ENCODE peak calls at places on chromosome 22, in six cellular contexts. T is endodermal cell, Q is esophagus squamous epithelium, X is psoas muscle, B is mucosa of descending colon, S is lung. A is an unnamed sample. For H3K4me1 and H3K9me3, the result is how much of the 10 kb centered on the place peaks cover.

GRCh38 chr22:26632422-26633155 is 10.8 kb downstream of the CRYBA4 start:
- DNase-seq in B (no peak), Q (no peak), T (no peak), X (no peak), S (no peak), A (no peak)

GRCh38 chr22:48346911-48347310 is 1480.8 kb downstream of the BRD1 start:
- DNase-seq in B (no peak), T (peak), X (peak), Q (no peak), S (no peak), A (no peak)

GRCh38 chr22:20106205-20106848 is 9.6 kb upstream of the RANBP1 start:
- DNase-seq in Q (no peak), X (peak), S (no peak), B (no peak), T (no peak), A (no peak)

GRCh38 chr22:39646614-39647210 is 76.2 kb downstream of the CACNA1I start:
- DNase-seq in T (no peak), S (no peak), X (no peak), Q (no peak), B (no peak), A (no peak)

GRCh38 chr22:30806391-30806861 is 111.8 kb downstream of the OSBP2 start:
- DNase-seq in B (no peak), S (no peak), T (peak), X (no peak), Q (no peak), A (no peak)

GRCh38 chr22:32693102-32693501 is 108.4 kb upstream of the TIMP3 start:
- DNase-seq in X (no peak), S (no peak), Q (no peak), B (no peak), T (no peak), A (no peak)

GRCh38 chr22:17369553-17370035 is 334 bp downstream of the CECR2 start:
- DNase-seq in Q (no peak), S (no peak), T (peak), B (peak), X (peak), A (peak)

GRCh38 chr22:26486394-26486793 is 2.7 kb downstream of the SRRD start:
- DNase-seq in T (no peak), Q (no peak), S (no peak), X (no peak), B (no peak), A (no peak)

GRCh38 chr22:39185601-39186012 is 33.1 kb upstream of the CBX7 start:
- DNase-seq in S (peak), Q (no peak), T (peak), B (peak), X (peak), A (no peak)

GRCh38 chr22:40571887-40572286 is 64.6 kb downstream of the MRTFA start:
- DNase-seq in S (no peak), B (no peak), Q (no peak), X (no peak), T (no peak), A (no peak)

GRCh38 chr22:32565002-32565339 is 90.4 kb downstream of the FBXO7 start:
- DNase-seq in S (no peak), X (no peak), Q (no peak), T (no peak), B (no peak), A (no peak)

GRCh38 chr22:26949193-26949592 is 291.8 kb downstream of the MIAT start:
- DNase-seq in B (peak), X (no peak), S (no peak), T (peak), Q (no peak), A (peak)

GRCh38 chr22:39215430-39216142 is 29.2 kb downstream of the PDGFB start:
- DNase-seq in Q (no peak), T (peak), S (no peak), X (no peak), B (no peak), A (no peak)

GRCh38 chr22:44366372-44367310 is 53.9 kb upstream of the SHISAL1 start:
- DNase-seq in T (peak), B (no peak), X (peak), Q (no peak), S (no peak), A (no peak)

GRCh38 chr22:42061041-42061440 is 9.6 kb downstream of the NAGA start:
- DNase-seq in B (no peak), S (no peak), Q (no peak), X (no peak), T (no peak), A (no peak)

GRCh38 chr22:30390974-30391691 is 3.9 kb upstream of the RNF215 start:
- DNase-seq in S (peak), X (peak), T (peak), Q (no peak), B (peak), A (peak)

GRCh38 chr22:30542811-30543188 is 3.7 kb downstream of the SEC14L6 start:
- DNase-seq in X (no peak), B (no peak), S (no peak), T (no peak), Q (no peak), A (no peak)

GRCh38 chr22:47166446-47167016 is 404.1 kb downstream of the TBC1D22A start:
- DNase-seq in X (peak), Q (no peak), S (no peak), B (no peak), T (peak), A (no peak)

GRCh38 chr22:43346521-43346929 is 3.4 kb upstream of the SCUBE1 start:
- DNase-seq in X (peak), S (peak), B (peak), T (peak), Q (no peak), A (peak)

GRCh38 chr22:43270949-43271348 is 72.2 kb downstream of the SCUBE1 start:
- DNase-seq in Q (no peak), T (no peak), B (no peak), X (no peak), S (no peak), A (no peak)

GRCh38 chr22:17366830-17367229 is 2.4 kb upstream of the CECR2 start:
- DNase-seq in X (peak), S (no peak), T (peak), Q (no peak), B (peak), A (no peak)

GRCh38 chr22:32079110-32080089 is 36.3 kb downstream of the SLC5A1 start:
- DNase-seq in Q (no peak), B (no peak), S (no peak), X (no peak), T (peak), A (peak)

GRCh38 chr22:35140879-35141745 is 75.2 kb downstream of the ISX start:
- DNase-seq in S (no peak), T (peak), X (no peak), Q (no peak), B (peak), A (no peak)

GRCh38 chr22:50526849-50527801 is 1.7 kb upstream of the SCO2 start:
- DNase-seq in S (peak), X (peak), B (peak), T (peak), Q (no peak), A (peak)

GRCh38 chr22:45690008-45690407 is 18.4 kb downstream of the ATXN10 start:
- DNase-seq in S (no peak), X (no peak), Q (no peak), B (no peak), T (no peak), A (no peak)

GRCh38 chr22:45686004-45686403 is 14.4 kb downstream of the ATXN10 start:
- DNase-seq in B (no peak), Q (no peak), X (no peak), S (no peak), T (no peak), A (peak)

GRCh38 chr22:45686842-45687241 is 15.2 kb downstream of the ATXN10 start:
- DNase-seq in X (no peak), Q (no peak), B (no peak), S (no peak), T (no peak), A (no peak)

GRCh38 chr22:45688606-45689080 is 17.0 kb downstream of the ATXN10 start:
- DNase-seq in X (no peak), B (no peak), S (no peak), T (no peak), Q (no peak), A (peak)

DNA sequence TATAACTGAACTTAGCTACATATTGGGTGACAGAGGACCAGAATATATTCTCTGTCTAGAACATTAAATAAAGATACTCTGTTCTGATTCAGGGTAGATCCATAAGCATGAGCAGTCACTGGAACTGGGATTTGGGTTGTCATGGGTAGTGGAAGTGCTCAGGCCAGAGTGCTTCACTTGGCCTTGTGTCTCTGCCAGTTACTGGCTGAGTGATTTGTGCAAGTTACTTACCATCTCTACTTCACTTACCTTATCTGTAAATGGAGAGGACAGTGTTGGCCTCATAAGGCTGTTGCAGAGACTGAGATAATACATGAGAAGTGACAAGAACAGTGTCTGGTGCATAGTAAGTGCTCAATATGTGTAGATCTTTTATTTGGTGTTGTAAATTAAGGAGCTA is 17.6 kb downstream of the ATXN10 start:
- DNase-seq in S (no peak), Q (no peak), B (no peak), X (no peak), T (no peak), A (no peak)
- H3K4me1 ChIP-seq in S (under half), Q (under half), B (under half), X (half or more), T (under half), A (half or more)

DNA sequence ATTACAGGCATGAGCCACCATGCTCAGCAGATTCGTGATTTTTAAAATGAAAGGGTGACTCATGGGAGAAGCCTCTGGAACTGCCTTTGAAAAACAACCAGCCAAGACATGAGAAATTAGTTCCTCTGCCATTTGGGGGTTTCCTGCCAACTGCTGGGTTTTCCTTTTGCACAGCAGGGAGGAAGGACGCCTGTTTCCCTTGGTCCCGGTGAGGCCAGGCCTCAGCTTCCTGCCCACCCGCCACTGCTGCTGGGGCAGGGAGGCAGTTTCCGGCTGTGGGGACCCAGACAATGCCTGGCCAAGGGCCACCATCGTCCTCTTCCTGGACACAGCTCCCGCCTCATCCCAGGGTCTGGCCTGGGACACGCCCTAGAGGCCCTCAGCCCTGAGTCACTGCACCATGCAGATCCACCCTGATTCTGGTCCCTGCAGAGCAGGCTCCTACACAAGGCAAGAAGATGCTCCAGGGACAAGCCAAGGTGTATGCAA is 10.2 kb downstream of the PPM1F start:
- DNase-seq in Q (no peak), T (no peak), X (peak), S (peak), B (peak), A (peak)
- H3K4me3 ChIP-seq in Q (no peak), T (no peak), X (no peak), S (no peak), B (no peak), A (peak)

GRCh38 chr22:49464024-49464423 is 363.6 kb downstream of the BRD1 start:
- DNase-seq in T (peak), B (no peak), X (no peak), S (no peak), Q (no peak), A (no peak)

GRCh38 chr22:49460662-49461371 is 366.9 kb downstream of the BRD1 start:
- DNase-seq in B (no peak), X (no peak), S (no peak), T (no peak), Q (no peak), A (no peak)

GRCh38 chr22:49462795-49463194 is 364.9 kb downstream of the BRD1 start:
- DNase-seq in S (no peak), T (peak), B (no peak), X (no peak), Q (no peak), A (no peak)

GRCh38 chr22:49461674-49462073 is 366.0 kb downstream of the BRD1 start:
- DNase-seq in Q (no peak), B (no peak), X (no peak), T (no peak), S (no peak), A (no peak)

DNA sequence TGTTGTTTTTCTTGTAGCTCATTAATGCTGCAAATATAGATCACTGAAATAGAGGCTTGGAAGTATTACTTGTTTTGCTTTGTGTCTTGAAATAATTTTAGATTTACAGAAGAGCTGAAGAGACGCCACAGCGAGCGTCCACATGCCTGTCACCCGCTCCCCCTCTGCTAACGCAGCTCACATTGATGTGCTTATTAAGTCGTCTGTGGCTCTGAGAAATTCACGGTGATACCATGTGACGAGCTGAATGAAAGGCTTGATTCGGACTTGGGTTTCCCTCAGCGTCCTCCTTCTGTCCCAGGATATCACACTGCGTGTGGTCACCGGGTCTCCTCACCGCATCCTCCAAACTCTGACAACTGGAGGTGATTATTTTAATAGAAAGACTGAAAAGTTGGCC is 365.4 kb downstream of the BRD1 start:
- DNase-seq in S (no peak), B (no peak), T (no peak), Q (no peak), X (no peak), A (no peak)
- H3K9me3 ChIP-seq in S (under half), B (under half), T (under half), Q (under half), X (under half), A (under half)

GRCh38 chr22:37739611-37740049 is 42.8 kb downstream of the TRIOBP start:
- DNase-seq in S (no peak), Q (no peak), T (no peak), X (peak), B (no peak), A (no peak)
- H3K4me1 ChIP-seq in S (under half), Q (under half), T (under half), X (under half), B (under half), A (under half)

GRCh38 chr22:24507742-24508141 is 12.6 kb downstream of the UPB1 start:
- DNase-seq in S (no peak), Q (no peak), T (peak), X (no peak), B (no peak), A (no peak)
- H3K4me3 ChIP-seq in S (no peak), Q (no peak), T (no peak), X (no peak), B (no peak), A (no peak)